ENCODE peak calls at places on chromosomes 2 and 18, in four cellular contexts. Q is neuronal stem cell; C is uterus; W is CD8-positive, alpha-beta T cell. G is an unnamed sample.

GRCh38 chr2:43179947-43180346 is 46.5 kb downstream of the ZFP36L2 start:
- DNase-seq in Q (no peak), C (no peak), W (no peak), G (no peak)

GRCh38 chr18:8849696-8850095 is 144.3 kb downstream of the MTCL1 start:
- DNase-seq in Q (no peak), C (no peak), W (no peak), G (no peak)

GRCh38 chr2:190889175-190889943 is 8.7 kb downstream of the GLS start:
- DNase-seq in Q (no peak), C (no peak), W (no peak), G (no peak)

GRCh38 chr18:65754121-65754520 is 3.3 kb downstream of the CDH7 start:
- DNase-seq in Q (no peak), C (no peak), W (no peak), G (peak; percentile 77)

GRCh38 chr2:231017250-231017636 is 20.1 kb upstream of the C2orf72 start:
- DNase-seq in Q (no peak), C (no peak), W (no peak), G (peak; percentile 82)

GRCh38 chr2:207503234-207503633 is 26.5 kb upstream of the CREB1 start:
- DNase-seq in Q (no peak), C (no peak), W (no peak), G (no peak)

GRCh38 chr2:136818839-136819238 is 53.5 kb downstream of the THSD7B start:
- DNase-seq in Q (no peak), C (no peak), W (no peak), G (no peak)

GRCh38 chr18:24426398-24427294 is at the start of gene IMPACT:
- DNase-seq in Q (peak; percentile 88), C (peak; percentile 81), W (peak; percentile 76), G (peak; percentile 88)

GRCh38 chr2:218000137-218000536 is 2.7 kb downstream of the TNS1 start:
- DNase-seq in Q (no peak), C (peak; percentile 67), W (no peak), G (no peak)

GRCh38 chr2:10303634-10304378 is 1.1 kb downstream of the HPCAL1 start:
- DNase-seq in Q (peak; percentile 39), C (peak; percentile 54), W (peak; percentile 51), G (peak; percentile 52)

GRCh38 chr2:156157670-156158069 is 174.9 kb downstream of the NR4A2 start:
- DNase-seq in Q (peak; percentile 53), C (no peak), W (no peak), G (no peak)

GRCh38 chr2:75292826-75293225 is 93.5 kb upstream of the TACR1 start:
- DNase-seq in Q (no peak), C (no peak), W (no peak), G (no peak)

GRCh38 chr2:203740741-203741363 is 34.4 kb downstream of the CD28 start:
- DNase-seq in Q (no peak), C (no peak), W (peak; percentile 34), G (no peak)

GRCh38 chr2:182248898-182249297 is 177.9 kb downstream of the PDE1A start:
- DNase-seq in Q (no peak), C (no peak), W (no peak), G (no peak)
- H3K27ac ChIP-seq in Q (no peak overlapping the region), C (no peak overlapping the region), W (no peak overlapping the region), G (no peak overlapping the region)

GRCh38 chr2:36587556-36587955 is 10.4 kb downstream of the FEZ2 start:
- DNase-seq in Q (no peak), C (no peak), W (no peak), G (no peak)

GRCh38 chr2:36587091-36587490 is 10.9 kb downstream of the FEZ2 start:
- DNase-seq in Q (no peak), C (no peak), W (no peak), G (no peak)

GRCh38 chr2:36586672-36587071 is 11.3 kb downstream of the FEZ2 start:
- DNase-seq in Q (no peak), C (no peak), W (no peak), G (no peak)

GRCh38 chr2:36584148-36584794 is 13.7 kb downstream of the FEZ2 start:
- DNase-seq in Q (no peak), C (no peak), W (no peak), G (no peak)

DNA sequence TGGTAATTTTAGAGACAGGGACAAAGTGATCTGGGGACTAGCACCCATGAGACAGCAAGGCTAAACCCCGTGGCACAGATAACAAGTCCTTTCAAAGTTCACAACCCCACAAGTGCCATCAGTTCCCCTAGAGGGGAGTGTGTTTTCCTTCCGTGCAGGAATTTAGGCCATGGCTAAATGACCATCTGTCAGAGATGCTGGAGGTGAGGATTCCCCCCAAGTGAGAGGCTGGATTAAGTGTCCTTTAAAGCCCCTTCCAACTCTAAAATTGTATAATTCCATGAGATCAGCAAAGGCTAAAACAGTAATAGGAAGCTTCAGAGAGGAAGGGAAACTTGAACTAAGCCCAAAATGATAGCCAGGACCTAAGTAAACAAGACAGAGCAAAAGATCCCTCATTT is 8.7 kb downstream of the FEZ2 start:
- DNase-seq in Q (no peak), C (no peak), W (no peak), G (no peak)
- H3K4me1 ChIP-seq in Q (no peaks in the 10 kb centered on the region), C (no peaks in the 10 kb centered on the region), W (no peaks in the 10 kb centered on the region), G (no peaks in the 10 kb centered on the region)

GRCh38 chr2:134120160-134120717 is 133.6 kb upstream of the MGAT5 start:
- DNase-seq in Q (peak; percentile 51), C (peak; percentile 37), W (peak; percentile 24), G (peak; percentile 43)

GRCh38 chr2:134119672-134120159 is 134.2 kb upstream of the MGAT5 start:
- DNase-seq in Q (peak; percentile 85), C (peak; percentile 86), W (peak; percentile 83), G (peak; percentile 97)

GRCh38 chr2:134117651-134118050 is 136.2 kb upstream of the MGAT5 start:
- DNase-seq in Q (no peak), C (no peak), W (no peak), G (no peak)

GRCh38 chr2:134118279-134119116 is 135.4 kb upstream of the MGAT5 start:
- DNase-seq in Q (peak; percentile 72), C (peak; percentile 85), W (peak; percentile 88), G (peak; percentile 91)

DNA sequence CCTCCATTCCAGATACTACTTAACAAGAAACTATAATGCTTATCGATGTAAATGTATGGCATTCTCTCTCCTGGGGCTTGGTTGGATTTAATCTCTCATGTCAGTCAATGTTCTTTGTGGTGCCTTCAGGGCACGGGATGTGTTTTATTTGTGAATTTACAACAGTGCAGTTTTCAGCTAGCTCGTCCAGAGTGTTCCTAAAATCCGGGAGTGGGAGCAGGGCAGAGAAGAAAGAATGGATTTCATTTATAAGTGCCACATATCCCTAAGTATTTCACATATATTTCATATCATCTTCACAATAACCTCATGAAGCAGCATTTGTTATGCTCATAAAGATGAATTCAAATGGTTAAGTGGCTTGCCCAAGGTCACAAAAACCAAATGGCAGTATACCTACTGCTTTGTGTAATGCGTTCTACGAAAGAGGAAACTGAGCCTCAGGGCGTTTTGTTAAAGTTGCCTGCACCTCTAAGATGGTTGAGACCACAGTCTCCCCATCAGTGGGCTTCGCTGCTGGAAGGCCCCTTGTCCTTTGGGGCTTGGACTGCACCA is 134.7 kb upstream of the MGAT5 start:
- DNase-seq in Q (no peak), C (no peak), W (no peak), G (no peak)
- H3K4me3 ChIP-seq in Q (peak overlapping the region; percentile 80), C (peak overlapping the region; percentile 69), W (peak overlapping the region; percentile 81), G (peak overlapping the region; percentile 97)

DNA sequence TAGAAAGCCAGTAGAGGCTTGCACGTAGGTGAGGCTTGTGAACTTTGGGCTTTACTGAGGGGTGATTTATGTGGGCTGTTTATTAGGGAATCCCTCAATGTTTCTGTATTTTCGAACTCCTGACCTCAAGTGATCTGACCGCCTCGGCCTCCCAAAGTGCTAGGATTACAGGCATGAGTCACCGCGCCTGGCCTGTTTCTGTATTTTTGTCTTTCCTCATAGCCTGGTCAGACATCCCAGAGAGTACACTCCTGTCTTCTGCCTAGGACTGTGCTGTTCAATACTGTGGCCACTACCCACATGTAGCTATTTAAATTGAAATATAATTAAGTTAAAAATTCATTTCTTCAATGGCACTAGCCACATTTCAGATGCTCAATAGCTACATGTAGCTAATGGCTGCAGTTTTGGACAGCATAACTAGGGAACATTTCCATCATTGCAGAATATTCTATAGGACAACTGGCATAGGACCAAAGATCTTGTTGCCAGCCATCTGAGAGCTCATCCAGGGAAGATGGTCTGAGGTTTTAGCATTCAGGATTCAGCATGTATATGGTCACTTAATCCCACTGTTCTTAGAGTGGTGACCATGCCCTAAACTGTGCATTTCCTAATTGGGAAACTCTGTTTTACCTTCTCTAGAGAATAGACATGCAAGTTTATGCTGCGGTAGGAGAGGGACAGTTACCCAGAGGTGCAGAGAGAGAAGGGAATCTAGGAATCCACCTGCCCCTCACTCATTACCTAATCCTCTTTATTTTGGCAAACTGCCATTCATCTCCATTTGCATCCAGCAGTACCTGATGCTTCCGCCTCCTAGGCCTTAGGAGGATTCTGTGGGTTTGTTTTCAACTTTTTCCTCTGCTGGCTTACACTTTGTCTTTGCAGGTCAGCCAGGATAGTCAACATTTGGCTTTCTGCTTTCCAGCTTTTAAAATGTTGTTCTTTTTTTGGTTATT is 64.4 kb downstream of the LCLAT1 start:
- DNase-seq in Q (no peak), C (peak; percentile 67), W (no peak), G (peak; percentile 82)
- H3K27ac ChIP-seq in Q (no peak overlapping the region), C (peak overlapping the region; percentile 75), W (no peak overlapping the region), G (peak overlapping the region; percentile 66)

DNA sequence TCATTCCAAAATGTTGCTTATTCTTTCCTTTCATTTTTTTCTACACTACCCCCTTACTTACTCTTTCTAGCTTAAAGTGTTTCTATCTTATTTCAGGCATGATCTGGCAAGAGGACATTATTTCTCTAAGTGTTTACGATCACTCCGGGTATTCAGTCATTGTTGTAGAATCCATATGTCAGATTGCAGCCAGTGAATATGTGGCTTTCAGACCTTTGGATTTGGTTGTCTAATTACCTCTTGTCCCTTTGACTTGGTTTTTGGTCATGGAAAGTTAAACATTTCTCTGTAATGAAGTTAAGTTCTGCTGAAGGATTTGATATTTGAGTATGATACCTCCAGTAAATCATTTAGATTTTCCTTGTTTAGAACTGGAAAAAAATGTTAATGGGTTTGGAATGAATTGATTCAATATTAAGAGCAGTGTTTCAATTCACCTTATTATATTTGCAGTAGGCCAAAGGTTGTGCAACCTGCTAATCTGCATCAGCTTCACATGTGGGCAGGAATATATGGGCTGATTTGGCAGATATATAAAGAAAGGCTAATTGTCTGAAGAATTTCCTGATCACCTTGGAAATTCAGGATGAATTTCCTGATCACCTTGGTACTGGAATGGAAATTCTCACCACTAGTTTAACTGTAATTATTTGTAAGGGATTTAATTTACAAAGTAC is 154.9 kb downstream of the PRPF40A start:
- DNase-seq in Q (no peak), C (no peak), W (no peak), G (no peak)
- H3K4me1 ChIP-seq in Q (no peaks in the 10 kb centered on the region), C (no peaks in the 10 kb centered on the region), W (no peaks in the 10 kb centered on the region), G (peaks cover 20% of the 10 kb centered on the region)

GRCh38 chr18:57928466-57928865 is 115.6 kb upstream of the NEDD4L start:
- DNase-seq in Q (no peak), C (no peak), W (no peak), G (no peak)

GRCh38 chr18:57929922-57930321 is 114.1 kb upstream of the NEDD4L start:
- DNase-seq in Q (no peak), C (no peak), W (no peak), G (no peak)

GRCh38 chr18:57931038-57931437 is 113.0 kb upstream of the NEDD4L start:
- DNase-seq in Q (no peak), C (no peak), W (no peak), G (no peak)

GRCh38 chr18:57927511-57927910 is 116.5 kb upstream of the NEDD4L start:
- DNase-seq in Q (no peak), C (no peak), W (no peak), G (no peak)

GRCh38 chr18:57930476-57930875 is 113.5 kb upstream of the NEDD4L start:
- DNase-seq in Q (no peak), C (no peak), W (no peak), G (no peak)
- H3K4me3 ChIP-seq in Q (no peak overlapping the region), C (no peak overlapping the region), W (no peak overlapping the region), G (no peak overlapping the region)

G was measured in SJCRH30.